ENCODE peak calls at places on chromosomes 11 and 22, in seven cellular contexts. L is left lobe of liver, K is kidney tubule cell, N is left ventricle myocardium superior, F is T47D, U is GM04503, A is progenitor cell of endocrine pancreas. O is an unnamed sample.

GRCh38 chr11:61061081-61061826 is 41.0 kb upstream of the CD5 start:
- DNase-seq in L (no peak), F (no peak), N (no peak), U (no peak), K (peak), A (no peak), O (peak)

GRCh38 chr11:72669527-72669926 is 4.7 kb downstream of the PDE2A start:
- DNase-seq in L (no peak), N (no peak), A (no peak), U (no peak), F (no peak), K (no peak), O (no peak)

GRCh38 chr22:46865052-46865434 is 102.6 kb downstream of the TBC1D22A start:
- DNase-seq in F (no peak), N (no peak), U (no peak), A (no peak), L (no peak), K (no peak), O (no peak)

GRCh38 chr11:46367244-46367915 is 14.1 kb upstream of the MDK start:
- DNase-seq in K (peak), F (no peak), L (no peak), U (no peak), A (peak), N (peak), O (peak)

GRCh38 chr11:101466352-101466751 is 117.5 kb downstream of the TRPC6 start:
- DNase-seq in A (no peak), L (no peak), N (no peak), U (no peak), F (no peak), K (peak), O (no peak)

GRCh38 chr11:57311109-57311936 is 13.4 kb downstream of the TNKS1BP1 start:
- DNase-seq in N (peak), K (peak), U (peak), A (peak), F (peak), L (peak), O (no peak)

GRCh38 chr22:22042009-22042408 is 59.4 kb upstream of the TOP3B start:
- DNase-seq in A (no peak), K (no peak), L (no peak), U (no peak), F (no peak), N (no peak), O (no peak)

GRCh38 chr11:117199061-117199915 is at the start of gene TAGLN:
- DNase-seq in N (peak), U (peak), L (no peak), K (peak), A (no peak), F (no peak), O (no peak)

GRCh38 chr11:104198576-104198975 is 34.6 kb upstream of the PDGFD start:
- DNase-seq in F (no peak), U (no peak), N (no peak), A (no peak), L (no peak), K (no peak), O (no peak)

GRCh38 chr11:3616721-3617460 is 24.9 kb downstream of the ART5 start:
- DNase-seq in U (no peak), N (no peak), F (no peak), A (no peak), L (no peak), K (no peak), O (no peak)

GRCh38 chr22:22721681-22722309 is 77.4 kb downstream of the GGTLC2 start:
- DNase-seq in L (no peak), F (no peak), K (peak), A (no peak), U (no peak), N (no peak), O (no peak)

GRCh38 chr11:110892741-110893285 is 180.6 kb upstream of the ARHGAP20 start:
- DNase-seq in U (no peak), K (no peak), A (no peak), N (no peak), L (no peak), F (no peak), O (no peak)

GRCh38 chr22:36816635-36817428 is at the start of gene PVALB:
- DNase-seq in A (no peak), K (peak), F (peak), N (peak), U (no peak), L (no peak), O (no peak)

GRCh38 chr11:79314906-79315689 is 125.7 kb downstream of the TENM4 start:
- DNase-seq in N (no peak), U (no peak), K (peak), A (peak), L (no peak), F (peak), O (no peak)

GRCh38 chr11:76208829-76209670 is 2.7 kb upstream of the WNT11 start:
- DNase-seq in A (peak), L (peak), U (no peak), K (peak), N (peak), F (peak), O (peak)

GRCh38 chr11:19979519-19979845 is 180.8 kb downstream of the DBX1 start:
- DNase-seq in A (no peak), U (no peak), N (no peak), K (peak), L (no peak), F (no peak), O (no peak)

GRCh38 chr11:93476796-93477195 is 66.4 kb downstream of the SMCO4 start:
- DNase-seq in A (no peak), L (no peak), K (peak), N (no peak), F (peak), U (peak), O (no peak)

GRCh38 chr11:27722945-27723344 is 22.7 kb upstream of the BDNF start:
- DNase-seq in F (no peak), K (peak), U (no peak), L (no peak), A (no peak), N (no peak), O (no peak)

GRCh38 chr11:43567396-43567975 is 113.1 kb upstream of the HSD17B12 start:
- DNase-seq in L (no peak), F (peak), A (no peak), N (no peak), K (peak), U (no peak), O (no peak)

GRCh38 chr11:115720537-115721308 is 216.5 kb upstream of the CADM1 start:
- DNase-seq in A (no peak), L (no peak), U (no peak), K (no peak), F (no peak), N (no peak), O (no peak)

GRCh38 chr11:87235366-87235765 is 197.6 kb downstream of the TMEM135 start:
- DNase-seq in A (no peak), U (no peak), K (no peak), F (no peak), N (no peak), L (no peak), O (no peak)

GRCh38 chr11:31995525-31996123 is 95.2 kb upstream of the RCN1 start:
- DNase-seq in F (no peak), K (no peak), N (no peak), A (no peak), L (no peak), U (no peak), O (no peak)

GRCh38 chr22:36467042-36467810 is 14.2 kb downstream of the TXN2 start:
- DNase-seq in L (no peak), N (peak), K (peak), F (no peak), U (no peak), A (no peak), O (no peak)